ENCODE peak calls at places on chromosomes 1 and 21, in seven cellular contexts. T, S, R, Y, B, U and Z are unnamed samples.

GRCh38 chr1:22115281-22115680 is 27.6 kb downstream of the WNT4 start:
- DNase-seq in U (no peak), Y (no peak), R (no peak), S (no peak), B (no peak), T (no peak), Z (no peak)

GRCh38 chr1:59146651-59147358 is 150.1 kb upstream of the FGGY start:
- DNase-seq in B (peak), R (peak), T (peak), U (peak), Y (peak), S (peak), Z (peak)

GRCh38 chr1:44154665-44155064 is 13.2 kb upstream of the KLF18 start:
- DNase-seq in T (no peak), B (no peak), S (no peak), Y (no peak), U (no peak), R (no peak), Z (no peak)

GRCh38 chr1:234918216-234918841 is 210.3 kb downstream of the TOMM20 start:
- DNase-seq in U (no peak), S (peak), R (no peak), T (no peak), B (no peak), Y (peak), Z (peak)

GRCh38 chr1:27299385-27300252 is 22.3 kb upstream of the TMEM222 start:
- DNase-seq in T (no peak), S (peak), U (no peak), B (peak), Y (peak), R (no peak), Z (peak)

GRCh38 chr1:170407601-170408000 is 124.4 kb upstream of the GORAB start:
- DNase-seq in U (no peak), S (peak), T (no peak), R (no peak), B (peak), Y (no peak), Z (no peak)

GRCh38 chr1:26582836-26583460 is 53.4 kb downstream of the RPS6KA1 start:
- DNase-seq in T (peak), R (no peak), U (no peak), Y (no peak), S (peak), B (peak), Z (no peak)

GRCh38 chr1:47575855-47576757 is 138.3 kb downstream of the FOXD2 start:
- DNase-seq in Y (no peak), U (no peak), B (peak), S (peak), T (no peak), R (no peak), Z (no peak)

GRCh38 chr1:154860154-154860870 is 9.8 kb downstream of the KCNN3 start:
- DNase-seq in B (no peak), S (no peak), T (no peak), U (no peak), Y (no peak), R (no peak), Z (no peak)

GRCh38 chr1:93317207-93317606 is 28.5 kb upstream of the DR1 start:
- DNase-seq in T (no peak), B (no peak), U (no peak), S (no peak), Y (no peak), R (no peak), Z (no peak)

GRCh38 chr21:43816611-43817071 is 27.3 kb downstream of the RRP1 start:
- DNase-seq in B (no peak), U (no peak), R (no peak), T (no peak), S (no peak), Y (no peak), Z (no peak)